ENCODE peak calls at places on chromosomes 6 and 20, in ten cellular contexts. V is ovary, L is heart left ventricle, B is brain microvascular endothelial cell, Q is left lung, I is psoas muscle, P is hepatocyte, G is astrocyte, M is sigmoid colon, U is right lobe of liver. F is an unnamed sample. For H3K36me3, the result is how much of the 10 kb centered on the place peaks cover.

GRCh38 chr6:49326337-49326736 is 136.7 kb downstream of the MMUT start:
- DNase-seq in P (no peak), M (no peak), L (no peak), I (no peak), U (no peak), G (peak), B (peak), V (no peak), Q (no peak), F (no peak)

GRCh38 chr20:17749979-17750721 is 50.4 kb downstream of the BANF2 start:
- DNase-seq in U (peak), B (peak), I (peak), V (peak), L (peak), G (peak), M (peak), P (no peak), Q (peak), F (peak)

GRCh38 chr20:32707691-32708581 is 34.2 kb upstream of the C20orf203 start:
- DNase-seq in P (no peak), Q (no peak), I (no peak), G (peak), V (no peak), M (no peak), B (no peak), U (no peak), L (no peak), F (no peak)

GRCh38 chr6:27547157-27548075 is 74.5 kb upstream of the ZNF184 start:
- DNase-seq in P (peak), V (no peak), M (no peak), L (no peak), Q (no peak), I (no peak), G (peak), U (no peak), B (peak), F (no peak)

GRCh38 chr6:37491161-37491829 is 8.4 kb downstream of the CCDC167 start:
- DNase-seq in B (no peak), Q (peak), L (no peak), G (no peak), V (no peak), P (no peak), U (no peak), M (peak), I (no peak), F (no peak)

GRCh38 chr6:148628251-148628650 is 118.6 kb upstream of the UST start:
- DNase-seq in Q (no peak), G (no peak), U (no peak), P (no peak), M (no peak), L (no peak), B (no peak), I (no peak), V (no peak), F (no peak)

GRCh38 chr20:34402461-34402860 is 39.4 kb downstream of the ITCH start:
- DNase-seq in V (no peak), B (no peak), M (no peak), I (no peak), G (no peak), L (no peak), Q (no peak), P (no peak), U (no peak), F (no peak)

GRCh38 chr6:103273048-103273447 is 1586.7 kb downstream of the HACE1 start:
- DNase-seq in P (peak), L (no peak), U (no peak), G (no peak), B (no peak), I (no peak), M (no peak), Q (no peak), V (no peak), F (no peak)

GRCh38 chr6:28490191-28490890 is 25.3 kb downstream of the GPX6 start:
- DNase-seq in M (no peak), P (peak), I (no peak), G (no peak), V (peak), B (peak), Q (no peak), U (no peak), L (no peak), F (no peak)

GRCh38 chr6:134519456-134519855 is 201.5 kb upstream of the SGK1 start:
- DNase-seq in M (no peak), P (no peak), U (peak), I (peak), B (peak), L (peak), Q (peak), G (no peak), V (no peak), F (no peak)

GRCh38 chr6:1222426-1223311 is 89.2 kb upstream of the FOXQ1 start:
- DNase-seq in M (no peak), V (no peak), Q (no peak), P (no peak), I (no peak), G (no peak), L (peak), U (peak), B (no peak), F (no peak)

GRCh38 chr20:10513931-10514575 is 78.9 kb downstream of the SLX4IP start:
- DNase-seq in U (no peak), V (no peak), Q (no peak), L (no peak), B (no peak), G (peak), I (no peak), P (no peak), M (no peak), F (no peak)

GRCh38 chr6:156886409-156886808 is 109.2 kb downstream of the ARID1B start:
- DNase-seq in U (no peak), Q (no peak), P (no peak), L (peak), B (peak), M (no peak), I (no peak), V (no peak), G (no peak), F (peak)

GRCh38 chr6:118387921-118388701 is 160.0 kb upstream of the PLN start:
- DNase-seq in Q (no peak), I (no peak), P (no peak), G (peak), M (no peak), U (no peak), L (no peak), V (no peak), B (peak), F (no peak)

GRCh38 chr20:58719971-58720371 is 27.4 kb downstream of the NPEPL1 start:
- DNase-seq in M (peak), B (no peak), I (peak), U (no peak), P (peak), V (no peak), L (peak), G (no peak), Q (peak), F (no peak)

GRCh38 chr20:9911519-9911918 is 72.6 kb upstream of the PAK5 start:
- DNase-seq in L (no peak), P (no peak), M (no peak), U (no peak), I (no peak), V (no peak), G (no peak), Q (no peak), B (no peak), F (no peak)

GRCh38 chr6:31383149-31383548 is 20.2 kb upstream of the MICA start:
- DNase-seq in Q (no peak), M (no peak), L (no peak), U (no peak), P (no peak), I (no peak), V (no peak), G (no peak), B (peak), F (no peak)

GRCh38 chr6:148413321-148414094 is 70.9 kb downstream of the SASH1 start:
- DNase-seq in I (no peak), Q (no peak), V (no peak), L (no peak), U (no peak), M (no peak), P (no peak), G (no peak), B (no peak), F (no peak)

GRCh38 chr6:9527679-9528286 is 887.1 kb downstream of the TFAP2A start:
- DNase-seq in B (no peak), U (no peak), I (no peak), V (no peak), P (peak), Q (no peak), M (no peak), G (no peak), L (no peak), F (no peak)

GRCh38 chr6:35237466-35237865 is 22.1 kb upstream of the ZNF76 start:
- DNase-seq in L (no peak), M (peak), Q (no peak), U (no peak), P (peak), I (no peak), G (no peak), B (no peak), V (no peak), F (no peak)

GRCh38 chr20:50193851-50194830 is 3.5 kb downstream of the CEBPB start:
- DNase-seq in L (no peak), U (peak), B (no peak), Q (no peak), V (peak), M (peak), I (peak), P (no peak), G (no peak), F (peak)

GRCh38 chr6:143449731-143450452 is 603 bp downstream of the ADAT2 start:
- DNase-seq in B (peak), U (peak), M (no peak), Q (peak), P (peak), G (peak), I (peak), V (no peak), L (no peak), F (no peak)

GRCh38 chr20:62822788-62823651 is 6.2 kb downstream of the COL9A3 start:
- DNase-seq in P (peak), U (peak), M (no peak), Q (no peak), B (no peak), L (no peak), G (no peak), V (no peak), I (no peak), F (peak)

GRCh38 chr6:87029711-87030314 is 65.1 kb downstream of the CGA start:
- DNase-seq in Q (no peak), U (no peak), L (no peak), P (peak), G (peak), M (no peak), B (peak), V (no peak), I (no peak), F (no peak)

DNA sequence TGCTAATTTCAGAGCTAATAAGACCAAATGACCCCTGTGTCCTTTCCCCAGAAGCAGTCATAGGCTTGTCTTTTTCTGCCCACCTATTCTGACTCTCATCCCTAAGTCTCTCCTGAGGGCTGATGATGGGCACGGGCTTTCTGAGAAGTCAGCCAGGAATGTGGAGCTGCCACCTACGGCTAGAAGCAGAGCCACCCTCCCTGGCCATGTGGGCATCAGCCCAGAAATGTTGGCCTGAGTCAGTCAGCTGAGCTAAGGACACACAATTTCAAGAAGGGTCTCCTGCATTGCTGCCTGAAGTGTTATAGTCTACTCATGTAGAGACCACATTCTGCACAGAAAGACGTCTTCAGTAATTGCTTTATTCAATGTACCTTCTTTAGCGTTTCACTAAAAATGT is 17.1 kb downstream of the MYLIP start:
- DNase-seq in B (no peak), U (no peak), G (no peak), Q (no peak), V (no peak), P (no peak), M (no peak), L (no peak), I (peak), F (no peak)
- H3K36me3 ChIP-seq in B (under half), U (under half), G (under half), Q (under half), V (under half), P (under half), M (half or more), L (half or more), I (half or more), F (under half)

DNA sequence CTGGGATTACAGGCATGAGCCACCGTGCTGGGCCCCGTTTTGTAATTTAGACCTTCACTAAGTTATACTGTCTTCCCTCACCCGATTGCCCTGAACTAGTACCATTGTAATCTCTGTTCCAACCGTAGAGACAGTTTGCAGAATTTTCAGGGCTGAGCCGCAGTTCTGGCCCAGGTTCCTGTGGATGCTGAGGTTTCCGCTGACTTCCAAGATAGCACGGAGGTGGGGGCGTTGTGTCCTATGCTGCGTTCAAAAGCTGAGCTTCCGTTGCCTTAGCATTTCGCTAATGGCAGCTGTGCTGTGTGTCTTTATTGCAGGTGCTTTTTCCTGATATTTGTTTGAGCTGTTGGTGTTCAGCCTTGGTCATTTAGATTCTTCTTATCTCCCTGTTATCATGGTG is 137.0 kb downstream of the SOX4 start:
- DNase-seq in B (no peak), P (no peak), V (no peak), I (no peak), M (no peak), U (no peak), L (no peak), Q (no peak), G (no peak), F (no peak)
- H3K27ac ChIP-seq in B (no peak), P (no peak), V (no peak), I (no peak), M (peak), U (no peak), L (no peak), Q (no peak), G (no peak), F (peak)

DNA sequence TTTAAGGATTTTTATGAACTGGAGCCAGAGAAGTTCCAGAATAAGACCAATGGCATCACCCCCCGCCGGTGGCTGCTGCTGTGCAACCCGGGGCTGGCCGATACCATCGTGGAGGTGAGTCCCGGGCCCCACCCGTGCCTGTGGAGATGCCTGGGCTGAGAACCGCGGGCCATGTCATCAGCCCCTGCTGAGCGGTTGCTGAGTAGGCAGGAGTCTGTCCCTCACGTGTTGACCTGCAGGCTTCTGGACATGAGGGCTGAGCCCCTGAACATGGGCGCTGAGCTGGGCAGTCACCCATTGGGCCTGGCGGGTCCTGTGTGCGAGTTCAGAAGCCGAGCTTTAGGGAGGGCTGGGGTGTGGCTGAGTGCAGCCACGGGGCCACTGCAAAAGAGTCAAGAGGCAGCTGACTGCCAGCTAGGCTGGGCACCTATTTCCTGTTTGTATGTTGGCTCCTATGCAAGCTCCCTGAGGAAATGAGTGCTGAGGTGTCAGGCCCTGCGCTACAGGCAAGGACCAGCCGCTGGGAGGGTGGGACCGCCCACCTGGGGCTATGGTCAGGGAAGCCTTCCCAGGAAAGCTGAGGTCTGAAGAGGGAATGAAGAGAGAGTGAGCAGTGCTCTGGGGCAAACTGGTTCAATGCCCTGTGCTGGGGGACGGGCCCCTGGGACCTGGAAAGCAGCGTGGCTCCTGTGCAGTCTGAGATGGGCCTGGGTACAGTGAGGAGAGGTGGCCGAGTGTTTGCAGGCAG is 34.3 kb downstream of the PYGB start:
- DNase-seq in G (no peak), I (peak), P (no peak), U (peak), Q (peak), B (no peak), L (peak), V (peak), M (peak), F (peak)
- H3K36me3 ChIP-seq in G (under half), I (half or more), P (under half), U (under half), Q (under half), B (half or more), L (half or more), V (under half), M (half or more), F (under half)

GRCh38 chr6:42693725-42694323 is 28.6 kb downstream of the PRPH2 start:
- DNase-seq in Q (no peak), M (no peak), U (no peak), G (no peak), P (no peak), V (no peak), B (no peak), L (no peak), I (no peak), F (no peak)
- H3K27ac ChIP-seq in Q (no peak), M (peak), U (no peak), G (peak), P (no peak), V (no peak), B (peak), L (peak), I (peak), F (peak)

GRCh38 chr6:72111611-72112010 is 225.3 kb downstream of the RIMS1 start:
- DNase-seq in V (no peak), L (no peak), I (no peak), U (no peak), B (no peak), M (no peak), Q (no peak), G (no peak), P (no peak), F (no peak)
- H3K36me3 ChIP-seq in V (under half), L (under half), I (under half), U (under half), B (under half), M (under half), Q (under half), G (under half), P (under half), F (under half)

DNA sequence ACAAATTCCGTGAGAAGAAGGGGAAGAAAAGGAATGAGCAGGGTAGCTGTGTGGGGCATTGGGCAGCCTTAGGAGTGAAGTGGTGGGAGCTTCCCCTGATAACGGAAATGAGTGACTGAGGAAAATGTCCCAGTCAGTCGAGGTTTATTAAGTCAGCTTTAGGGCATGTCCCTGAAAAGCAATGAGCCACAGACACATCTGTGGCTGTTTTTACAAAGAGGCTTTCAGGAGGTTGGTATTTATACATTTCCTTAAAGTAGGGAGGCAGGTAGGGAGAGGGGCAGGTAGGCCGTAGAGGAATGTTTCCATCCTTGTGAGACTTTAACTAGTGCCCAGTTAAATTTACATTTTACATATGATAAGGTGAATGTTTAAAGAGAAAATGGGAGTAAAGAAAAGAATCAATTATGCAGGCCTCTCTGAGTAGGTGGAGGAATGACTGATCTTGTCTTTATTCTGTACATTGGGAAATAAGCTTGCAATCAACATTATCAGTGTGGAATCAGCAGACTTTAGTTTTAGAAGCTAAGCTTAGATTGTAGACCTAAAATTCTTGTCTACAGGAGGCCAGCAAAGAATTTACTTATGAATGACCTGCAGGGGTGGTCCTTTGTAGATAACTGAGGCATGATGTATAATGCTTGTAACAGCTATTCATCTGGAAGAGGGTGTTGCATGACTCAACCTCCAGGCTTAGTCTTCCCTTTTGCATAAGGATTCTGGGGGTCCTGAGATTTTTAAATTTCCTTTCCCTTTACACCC is 18.5 kb downstream of the SLC22A2 start:
- DNase-seq in G (peak), Q (no peak), U (no peak), B (no peak), L (no peak), V (no peak), I (no peak), M (no peak), P (no peak), F (no peak)
- H3K27ac ChIP-seq in G (no peak), Q (no peak), U (no peak), B (no peak), L (no peak), V (no peak), I (no peak), M (no peak), P (peak), F (no peak)

DNA sequence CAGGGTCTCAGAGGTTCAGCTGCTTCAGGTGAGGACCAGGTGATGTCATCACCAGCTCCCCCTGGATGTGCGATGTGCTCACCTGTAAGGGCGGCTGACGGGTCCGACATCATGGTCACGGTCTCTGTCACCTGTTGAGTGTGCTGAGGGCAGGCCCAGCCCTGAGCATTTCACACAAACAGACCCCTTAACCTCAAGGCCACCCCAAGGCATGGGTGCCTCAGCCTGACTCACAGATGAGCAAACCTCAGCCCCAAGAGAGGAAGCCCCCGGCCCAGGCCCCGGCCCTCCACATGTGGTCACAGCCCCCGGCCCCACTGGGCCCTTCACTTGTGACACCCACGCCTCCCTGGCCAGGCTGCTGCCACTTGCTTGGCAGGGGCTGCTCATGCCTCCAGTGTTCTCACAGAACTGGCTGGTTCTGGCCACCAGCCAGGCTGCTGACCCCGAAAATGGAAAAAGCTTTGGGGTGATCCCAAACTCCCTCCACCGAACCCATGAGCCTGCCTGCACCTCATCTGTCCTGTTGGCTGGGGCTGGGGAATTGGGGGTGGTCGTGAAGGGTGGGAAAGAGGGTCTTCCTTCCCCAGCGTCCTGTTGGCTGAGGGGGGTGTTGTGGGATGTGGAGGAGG is 33.3 kb downstream of the PRR18 start:
- DNase-seq in I (no peak), Q (no peak), V (no peak), P (no peak), L (no peak), U (no peak), G (no peak), M (peak), B (no peak), F (no peak)
- H3K36me3 ChIP-seq in I (under half), Q (under half), V (under half), P (under half), L (under half), U (under half), G (under half), M (under half), B (under half), F (under half)

GRCh38 chr6:22250486-22250885 is 46.4 kb downstream of the PRL start:
- DNase-seq in Q (no peak), P (peak), G (no peak), U (no peak), I (no peak), M (no peak), L (no peak), B (no peak), V (no peak), F (no peak)

GRCh38 chr6:22248513-22249308 is 48.1 kb downstream of the PRL start:
- DNase-seq in G (peak), P (peak), U (no peak), Q (no peak), B (peak), V (no peak), L (no peak), I (no peak), M (no peak), F (no peak)

GRCh38 chr6:22253955-22254655 is 42.7 kb downstream of the PRL start:
- DNase-seq in P (no peak), Q (no peak), V (no peak), U (no peak), L (no peak), B (no peak), I (no peak), M (no peak), G (no peak), F (no peak)

GRCh38 chr6:22249646-22250045 is 47.2 kb downstream of the PRL start:
- DNase-seq in L (no peak), B (no peak), M (no peak), U (no peak), P (no peak), Q (no peak), V (no peak), G (no peak), I (no peak), F (no peak)

GRCh38 chr6:22251331-22251730 is 45.5 kb downstream of the PRL start:
- DNase-seq in G (peak), P (no peak), B (no peak), M (no peak), I (no peak), L (no peak), Q (no peak), U (no peak), V (no peak), F (no peak)
- H3K27ac ChIP-seq in G (peak), P (peak), B (peak), M (no peak), I (no peak), L (no peak), Q (no peak), U (no peak), V (no peak), F (no peak)

F was measured in pancreas.